ENCODE peak calls at places on chromosomes 5 and 9, in seven cellular contexts. W is stomach, S is GM12892, F is GM23338, V is HCT116, E is GM12891, L is spleen. Y is an unnamed sample.

GRCh38 chr9:88501086-88501485 is 33.9 kb upstream of the NXNL2 start:
- DNase-seq in V (no peak), E (no peak), L (peak), S (no peak), W (no peak), F (no peak), Y (no peak)

GRCh38 chr9:36870960-36871359 is 163.1 kb downstream of the PAX5 start:
- DNase-seq in V (no peak), W (peak), S (no peak), L (peak), F (no peak), E (no peak), Y (no peak)

GRCh38 chr9:130024597-130024994 is 18.4 kb downstream of the FNBP1 start:
- DNase-seq in S (no peak), E (no peak), F (no peak), V (no peak), L (no peak), W (no peak), Y (peak)

GRCh38 chr5:180338001-180338707 is 15.0 kb downstream of the GFPT2 start:
- DNase-seq in F (no peak), L (no peak), S (no peak), W (no peak), E (no peak), V (no peak), Y (no peak)

GRCh38 chr9:109117856-109118801 is 1.6 kb downstream of the TMEM245 start:
- DNase-seq in S (no peak), L (no peak), F (peak), V (no peak), E (no peak), W (no peak), Y (no peak)

GRCh38 chr5:34411470-34412346 is 244.4 kb upstream of the RAI14 start:
- DNase-seq in V (no peak), S (no peak), F (peak), E (no peak), W (no peak), L (no peak), Y (no peak)

GRCh38 chr9:36137392-36138004 is 965 bp downstream of the GLIPR2 start:
- DNase-seq in W (no peak), V (no peak), S (no peak), L (no peak), F (no peak), E (no peak), Y (no peak)

GRCh38 chr9:134099123-134099761 is 31.4 kb upstream of the BRD3 start:
- DNase-seq in S (peak), L (no peak), V (peak), F (peak), E (peak), W (peak), Y (peak)

GRCh38 chr9:101398930-101399640 is 434 bp downstream of the ZNF189 start:
- DNase-seq in S (no peak), E (no peak), V (no peak), W (peak), L (no peak), F (no peak), Y (no peak)

GRCh38 chr9:137458194-137459146 is 664 bp downstream of the NSMF start:
- DNase-seq in L (peak), E (no peak), V (no peak), F (peak), W (no peak), S (no peak), Y (no peak)

GRCh38 chr5:63346451-63346850 is 615.8 kb downstream of the HTR1A start:
- DNase-seq in W (no peak), E (no peak), F (no peak), L (no peak), S (no peak), V (no peak), Y (no peak)

GRCh38 chr9:137446851-137447471 is 5.8 kb upstream of the ENTPD8 start:
- DNase-seq in V (no peak), L (peak), E (no peak), F (no peak), W (no peak), S (no peak), Y (no peak)

GRCh38 chr5:14267166-14267838 is 124.2 kb downstream of the TRIO start:
- DNase-seq in L (no peak), E (no peak), F (no peak), V (no peak), S (no peak), W (no peak), Y (no peak)

GRCh38 chr9:120925535-120926396 is 830 bp downstream of the TRAF1 start:
- DNase-seq in W (no peak), E (no peak), L (no peak), V (no peak), F (no peak), S (no peak), Y (peak)

GRCh38 chr5:33261305-33261704 is 179.5 kb upstream of the TARS1 start:
- DNase-seq in S (no peak), E (no peak), F (no peak), W (no peak), L (no peak), V (no peak), Y (no peak)

GRCh38 chr9:129580211-129580915 is 40.5 kb downstream of the C9orf50 start:
- DNase-seq in V (no peak), W (no peak), L (no peak), S (no peak), E (no peak), F (no peak), Y (no peak)

GRCh38 chr5:151219789-151220188 is 4.1 kb downstream of the CCDC69 start:
- DNase-seq in E (no peak), V (no peak), F (peak), L (no peak), S (no peak), W (no peak), Y (no peak)

GRCh38 chr5:80654054-80654390 is 430 bp upstream of the MSH3 start:
- DNase-seq in E (peak), V (no peak), W (no peak), L (no peak), S (peak), F (peak), Y (no peak)

GRCh38 chr5:75322066-75322465 is 15.0 kb upstream of the HMGCR start:
- DNase-seq in V (no peak), F (peak), E (no peak), S (no peak), W (no peak), L (no peak), Y (no peak)

GRCh38 chr5:158492850-158493249 is 606.9 kb downstream of the EBF1 start:
- DNase-seq in S (no peak), F (no peak), L (no peak), E (no peak), W (no peak), V (no peak), Y (no peak)

GRCh38 chr5:15807861-15808260 is 307.9 kb downstream of the FBXL7 start:
- DNase-seq in F (no peak), W (no peak), L (no peak), S (no peak), V (no peak), E (no peak), Y (no peak)

GRCh38 chr9:110251212-110251611 is 5.1 kb downstream of the TXN start:
- DNase-seq in E (no peak), S (no peak), F (no peak), V (no peak), L (no peak), W (no peak), Y (no peak)

DNA sequence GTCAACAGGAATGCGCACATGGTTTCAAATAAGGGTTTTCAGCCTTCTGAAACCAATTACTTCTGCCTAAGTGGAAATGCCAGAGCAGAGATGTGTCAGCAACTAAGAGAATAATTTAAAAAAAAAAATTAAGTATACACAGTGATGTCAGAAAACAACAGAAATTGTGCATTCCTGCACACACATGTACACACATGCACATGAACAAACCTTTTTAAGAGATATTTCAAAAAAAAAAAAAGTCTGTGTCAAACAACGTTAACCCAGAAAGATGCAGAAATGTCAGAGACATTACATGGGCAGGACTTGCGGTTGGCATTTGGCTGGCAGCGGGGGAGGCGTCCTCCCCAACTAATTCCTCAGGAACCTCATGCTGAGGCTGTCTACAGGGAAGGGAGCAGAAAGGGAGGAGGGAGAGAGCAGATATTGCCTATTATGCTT is 536.9 kb upstream of the WWC1 start:
- DNase-seq in V (no peak), E (no peak), L (no peak), W (no peak), F (peak), S (no peak), Y (no peak)
- TF ChIP-seq POLR2AphosphoS5 in V (no peak), E (no peak), L (no peak), W (no peak), F (no peak), S (no peak), Y (no peak)

GRCh38 chr5:132767150-132767549 is 9.9 kb downstream of the SEPTIN8 start:
- DNase-seq in E (no peak), S (no peak), F (no peak), W (no peak), L (no peak), V (no peak), Y (no peak)
- TF ChIP-seq POLR2AphosphoS5 in E (no peak), S (no peak), F (no peak), W (no peak), L (no peak), V (no peak), Y (no peak)

GRCh38 chr5:178221857-178222256 is 10.7 kb downstream of the PHYKPL start:
- DNase-seq in F (no peak), L (no peak), V (no peak), E (no peak), W (no peak), S (no peak), Y (no peak)

GRCh38 chr5:178223828-178224335 is 8.7 kb downstream of the PHYKPL start:
- DNase-seq in E (no peak), S (no peak), L (peak), V (no peak), F (peak), W (no peak), Y (no peak)

GRCh38 chr5:178222292-178222691 is 10.3 kb downstream of the PHYKPL start:
- DNase-seq in E (no peak), F (no peak), S (no peak), W (no peak), V (no peak), L (no peak), Y (no peak)

GRCh38 chr5:178223196-178223773 is 9.3 kb downstream of the PHYKPL start:
- DNase-seq in V (no peak), W (no peak), L (no peak), E (no peak), S (no peak), F (no peak), Y (no peak)

DNA sequence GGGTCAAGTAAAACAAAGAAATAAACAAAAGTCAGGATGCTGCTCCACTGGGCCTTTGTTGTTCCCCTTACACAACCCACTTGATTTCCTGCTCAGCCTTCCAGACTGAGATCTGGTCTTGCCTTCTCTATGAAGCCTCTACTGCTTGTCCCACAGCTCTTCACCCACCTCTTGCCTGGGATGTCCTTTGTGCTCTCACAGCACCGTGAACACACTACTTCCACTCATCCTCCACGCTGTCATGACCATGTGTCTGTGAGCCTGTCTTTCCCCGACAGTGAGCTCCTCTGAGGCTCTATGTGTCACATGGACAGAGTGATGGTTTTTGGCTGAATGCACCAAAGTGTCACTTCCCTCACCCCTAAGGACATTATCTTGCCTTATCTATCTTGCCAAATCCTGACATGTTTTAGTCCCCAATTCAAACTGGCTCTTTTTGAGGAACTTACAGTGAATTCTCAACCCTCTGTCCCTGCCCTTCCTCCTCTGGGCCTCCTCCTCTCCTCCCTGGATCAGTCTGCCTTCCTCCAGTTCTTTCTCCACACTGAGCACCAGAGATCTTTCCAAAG is 11.3 kb downstream of the PHYKPL start:
- DNase-seq in E (no peak), V (no peak), S (no peak), W (no peak), L (no peak), F (no peak), Y (no peak)
- TF ChIP-seq POLR2AphosphoS5 in E (no peak), V (no peak), S (peak), W (no peak), L (peak), F (no peak), Y (no peak)

DNA sequence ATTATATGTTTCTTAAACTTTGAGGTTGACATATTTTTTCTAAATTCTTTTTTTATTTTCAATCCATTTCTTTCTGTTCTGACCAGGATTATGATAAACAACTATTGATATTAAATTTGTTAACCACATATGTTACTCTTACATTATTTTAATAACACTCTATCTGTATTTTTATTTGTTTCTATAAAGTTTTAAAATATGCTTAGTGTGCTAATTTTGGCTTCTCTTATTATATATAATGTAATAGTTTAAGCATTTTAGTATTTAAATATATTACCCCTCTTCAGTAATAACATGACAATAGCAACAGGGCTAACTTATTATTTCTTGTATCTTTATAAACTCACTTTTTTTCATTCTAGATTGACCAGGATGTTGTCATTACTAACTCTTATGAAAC is 137.8 kb downstream of the NIPBL start:
- DNase-seq in E (no peak), W (no peak), F (no peak), V (no peak), L (no peak), S (no peak), Y (no peak)
- TF ChIP-seq POLR2AphosphoS5 in E (no peak), W (no peak), F (no peak), V (no peak), L (no peak), S (no peak), Y (no peak)

GRCh38 chr9:125890793-125891192 is 143.6 kb downstream of the PBX3 start:
- DNase-seq in E (no peak), F (no peak), L (no peak), V (no peak), W (no peak), S (no peak), Y (no peak)

GRCh38 chr9:125889524-125890473 is 142.6 kb downstream of the PBX3 start:
- DNase-seq in V (no peak), S (peak), E (peak), L (peak), W (peak), F (peak), Y (no peak)

GRCh38 chr9:125889122-125889523 is 141.9 kb downstream of the PBX3 start:
- DNase-seq in L (peak), F (no peak), E (no peak), S (no peak), W (no peak), V (no peak), Y (no peak)

GRCh38 chr9:125886365-125886764 is 139.2 kb downstream of the PBX3 start:
- DNase-seq in L (no peak), W (no peak), S (no peak), E (no peak), F (no peak), V (no peak), Y (no peak)

GRCh38 chr9:125888220-125888619 is 141.0 kb downstream of the PBX3 start:
- DNase-seq in L (no peak), E (no peak), V (no peak), S (no peak), F (no peak), W (no peak), Y (no peak)
- TF ChIP-seq POLR2AphosphoS5 in L (no peak), E (no peak), V (no peak), S (no peak), F (no peak), W (no peak), Y (no peak)

DNA sequence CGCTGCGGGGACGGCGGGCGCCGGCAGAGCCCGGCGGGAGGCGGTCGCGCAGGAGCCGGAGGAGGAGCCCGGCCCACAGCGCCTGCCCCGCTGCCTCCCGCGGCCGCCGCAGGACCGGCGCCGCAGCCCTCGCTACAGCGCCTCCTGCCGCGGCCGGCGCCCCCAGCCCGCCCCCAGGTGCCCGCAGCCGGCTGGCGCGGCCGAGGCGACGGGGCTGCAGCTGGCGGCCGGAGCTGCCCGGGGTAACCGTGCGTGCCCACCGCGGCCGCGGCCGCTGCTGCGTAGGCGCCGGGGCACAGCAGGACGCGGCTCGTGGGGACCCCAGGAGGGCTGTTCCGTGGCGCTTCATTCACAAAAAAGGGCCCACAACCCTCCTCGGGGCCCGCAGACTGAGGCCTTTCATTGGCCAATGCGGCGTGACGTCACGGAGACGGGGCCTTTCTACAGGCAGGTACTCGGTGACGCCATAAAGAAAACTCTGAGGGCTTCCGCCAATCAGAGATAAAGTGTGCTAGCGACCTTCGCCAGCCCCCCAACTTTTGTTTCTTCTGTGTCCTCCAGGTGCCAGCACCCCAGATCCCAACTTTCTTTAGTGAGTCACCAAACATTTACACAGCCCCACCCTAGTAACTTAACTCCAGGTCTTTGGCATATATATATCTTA is at the start of gene CDC14B:
- DNase-seq in F (peak), L (peak), W (peak), V (peak), S (peak), E (peak), Y (peak)
- TF ChIP-seq POLR2AphosphoS5 in F (peak), L (no peak), W (no peak), V (peak), S (no peak), E (no peak), Y (peak)

GRCh38 chr9:21287280-21287679 is 17.8 kb downstream of the IFNA5 start:
- DNase-seq in L (no peak), S (no peak), W (no peak), F (no peak), E (no peak), V (no peak), Y (no peak)

GRCh38 chr9:21286099-21286498 is 19.0 kb downstream of the IFNA5 start:
- DNase-seq in S (no peak), V (no peak), L (no peak), F (no peak), W (no peak), E (no peak), Y (no peak)

DNA sequence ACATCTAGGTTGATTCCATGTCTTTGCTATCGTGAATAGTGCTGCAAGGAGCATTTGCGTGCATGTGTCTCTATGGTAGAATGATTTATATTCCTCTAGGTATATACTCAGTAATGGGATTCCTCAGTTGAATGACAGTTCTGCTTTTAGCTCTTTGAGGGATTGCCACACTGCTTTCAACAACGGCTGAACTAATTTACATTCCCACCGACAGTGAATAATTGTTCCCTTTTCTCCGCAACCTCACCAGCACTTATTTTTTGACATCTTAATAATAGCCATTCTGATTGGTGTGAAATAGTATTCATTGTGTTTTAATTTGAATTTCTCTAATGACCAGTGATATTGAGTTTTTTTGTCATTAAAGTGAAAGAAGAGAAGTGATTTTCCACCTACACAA is 18.5 kb downstream of the IFNA5 start:
- DNase-seq in V (no peak), L (no peak), W (no peak), F (no peak), S (no peak), E (no peak), Y (no peak)
- TF ChIP-seq POLR2AphosphoS5 in V (no peak), L (no peak), W (no peak), F (no peak), S (no peak), E (no peak), Y (no peak)

GRCh38 chr5:124742983-124743533 is 3.4 kb downstream of the ZNF608 start:
- DNase-seq in E (no peak), V (peak), S (no peak), L (no peak), F (no peak), W (no peak), Y (no peak)
- TF ChIP-seq POLR2AphosphoS5 in E (no peak), V (peak), S (no peak), L (no peak), F (no peak), W (no peak), Y (peak)

GRCh38 chr5:68046445-68046844 is 169.1 kb upstream of the PIK3R1 start:
- DNase-seq in V (peak), W (no peak), S (no peak), F (no peak), E (no peak), L (no peak), Y (peak)
- TF ChIP-seq POLR2AphosphoS5 in V (no peak), W (no peak), S (no peak), F (no peak), E (no peak), L (no peak), Y (no peak)

Y was measured in Panc1.